ENCODE peak calls at places on chromosome 18, in four cellular contexts. One of them, this sample, is unnamed.

GRCh38 chr18:7084766-7085080 is 32.9 kb downstream of the LAMA1 start:
- DNase-seq in neuronal stem cell: no peak
- DNase-seq in trophoblast cell: peak
- DNase-seq in IMR-90: peak
- DNase-seq in this sample: no peak

GRCh38 chr18:32271649-32272324 is 81.9 kb downstream of the MEP1B start:
- DNase-seq in IMR-90: peak
- DNase-seq in trophoblast cell: peak
- DNase-seq in neuronal stem cell: no peak
- DNase-seq in this sample: no peak

GRCh38 chr18:76456018-76456750 is 38.9 kb downstream of the ZNF516 start:
- DNase-seq in IMR-90: no peak
- DNase-seq in trophoblast cell: no peak
- DNase-seq in neuronal stem cell: no peak
- DNase-seq in this sample: no peak

GRCh38 chr18:4256786-4257417 is 198.2 kb downstream of the DLGAP1 start:
- DNase-seq in neuronal stem cell: no peak
- DNase-seq in IMR-90: no peak
- DNase-seq in trophoblast cell: no peak
- DNase-seq in this sample: no peak

GRCh38 chr18:36450264-36450663 is 152.8 kb downstream of the FHOD3 start:
- DNase-seq in neuronal stem cell: no peak
- DNase-seq in trophoblast cell: no peak
- DNase-seq in IMR-90: no peak
- DNase-seq in this sample: no peak

GRCh38 chr18:34867520-34867919 is 157.4 kb downstream of the DTNA start:
- DNase-seq in IMR-90: no peak
- DNase-seq in trophoblast cell: no peak
- DNase-seq in neuronal stem cell: no peak
- DNase-seq in this sample: peak

GRCh38 chr18:39453356-39453755 is 1887.8 kb upstream of the CELF4 start:
- DNase-seq in neuronal stem cell: no peak
- DNase-seq in trophoblast cell: no peak
- DNase-seq in IMR-90: no peak
- DNase-seq in this sample: no peak

GRCh38 chr18:52992041-52992440 is 652.0 kb downstream of the DCC start:
- DNase-seq in neuronal stem cell: peak
- DNase-seq in IMR-90: no peak
- DNase-seq in trophoblast cell: peak
- DNase-seq in this sample: peak

GRCh38 chr18:58911766-58912165 is 47.1 kb downstream of the ZNF532 start:
- DNase-seq in IMR-90: peak
- DNase-seq in neuronal stem cell: no peak
- DNase-seq in trophoblast cell: no peak
- DNase-seq in this sample: no peak

GRCh38 chr18:30889582-30890301 is 152.8 kb downstream of the DSC3 start:
- DNase-seq in IMR-90: no peak
- DNase-seq in trophoblast cell: peak
- DNase-seq in neuronal stem cell: peak
- DNase-seq in this sample: peak

GRCh38 chr18:8797206-8797605 is 91.8 kb downstream of the MTCL1 start:
- DNase-seq in IMR-90: peak
- DNase-seq in neuronal stem cell: no peak
- DNase-seq in trophoblast cell: no peak
- DNase-seq in this sample: no peak

GRCh38 chr18:31526374-31526773 is 28.4 kb downstream of the DSG2 start:
- DNase-seq in IMR-90: no peak
- DNase-seq in trophoblast cell: no peak
- DNase-seq in neuronal stem cell: no peak
- DNase-seq in this sample: no peak

GRCh38 chr18:9095297-9096012 is 7.0 kb upstream of the NDUFV2 start:
- DNase-seq in trophoblast cell: peak
- DNase-seq in IMR-90: peak
- DNase-seq in neuronal stem cell: no peak
- DNase-seq in this sample: no peak

GRCh38 chr18:36535202-36535935 is 237.9 kb downstream of the FHOD3 start:
- DNase-seq in IMR-90: no peak
- DNase-seq in neuronal stem cell: no peak
- DNase-seq in trophoblast cell: no peak
- DNase-seq in this sample: peak

DNA sequence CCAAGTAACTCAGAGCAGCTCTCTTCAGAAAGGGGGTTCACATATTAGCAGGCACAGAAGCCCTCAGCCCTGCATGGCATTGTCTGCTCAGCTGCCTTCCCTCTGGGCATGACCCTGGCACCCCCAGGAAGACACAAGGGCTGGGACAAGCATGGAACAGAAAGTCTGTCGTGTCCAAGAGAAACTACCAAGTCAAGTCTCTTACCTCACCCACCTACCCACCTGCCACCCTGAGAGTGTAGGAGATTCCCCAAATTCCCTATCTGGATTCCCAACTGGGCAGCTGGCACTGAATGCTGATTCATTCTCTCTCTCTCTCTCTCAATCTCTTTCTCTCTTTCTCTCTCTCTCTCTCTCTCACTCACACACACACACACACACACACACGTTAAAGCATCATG is 21.6 kb downstream of the SMAD7 start:
- DNase-seq in neuronal stem cell: no peak
- DNase-seq in trophoblast cell: no peak
- DNase-seq in IMR-90: peak
- DNase-seq in this sample: no peak
- H3K4ac ChIP-seq in neuronal stem cell: no peak
- H3K4ac ChIP-seq in trophoblast cell: peak
- H3K4ac ChIP-seq in IMR-90: peak
- H3K4ac ChIP-seq in this sample: no peak

GRCh38 chr18:3157086-3157485 is 62.7 kb downstream of the MYOM1 start:
- DNase-seq in trophoblast cell: no peak
- DNase-seq in neuronal stem cell: no peak
- DNase-seq in IMR-90: no peak
- DNase-seq in this sample: no peak
- H4K91ac ChIP-seq in trophoblast cell: no peak
- H4K91ac ChIP-seq in neuronal stem cell: peak
- H4K91ac ChIP-seq in IMR-90: no peak
- H4K91ac ChIP-seq in this sample: no peak

DNA sequence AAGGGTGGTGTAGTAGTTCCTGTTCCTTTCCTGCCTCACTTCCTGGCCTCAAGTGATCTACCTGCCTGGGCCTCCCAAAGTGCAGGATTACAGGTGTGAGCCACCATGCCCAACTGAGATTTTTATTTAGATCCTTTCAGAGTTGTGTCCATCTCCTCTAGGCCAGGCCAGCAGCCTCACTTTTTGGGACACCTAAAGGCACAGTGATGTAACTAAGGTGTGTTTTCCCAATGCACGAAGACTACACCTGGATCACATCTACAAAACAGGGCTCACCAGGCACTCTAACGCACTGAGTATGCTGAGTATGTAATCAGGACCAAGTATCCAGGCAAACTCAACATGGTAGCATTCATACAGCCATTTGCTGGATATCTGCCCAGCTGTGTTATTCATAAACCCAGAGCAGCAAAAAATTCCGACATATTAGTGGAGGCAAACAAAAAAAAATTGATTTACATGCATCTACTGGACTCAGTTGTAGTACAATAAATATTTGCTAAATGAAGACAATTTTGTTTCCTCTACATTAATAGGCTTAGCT is 33.8 kb downstream of the LPIN2 start:
- DNase-seq in trophoblast cell: peak
- DNase-seq in IMR-90: peak
- DNase-seq in neuronal stem cell: no peak
- DNase-seq in this sample: no peak
- H3K4ac ChIP-seq in trophoblast cell: no peak
- H3K4ac ChIP-seq in IMR-90: peak
- H3K4ac ChIP-seq in neuronal stem cell: no peak
- H3K4ac ChIP-seq in this sample: no peak

GRCh38 chr18:3015203-3015590 is 2.3 kb upstream of the LPIN2 start:
- DNase-seq in neuronal stem cell: no peak
- DNase-seq in trophoblast cell: peak
- DNase-seq in IMR-90: peak
- DNase-seq in this sample: no peak

GRCh38 chr18:3016584-3017292 is 3.8 kb upstream of the LPIN2 start:
- DNase-seq in IMR-90: no peak
- DNase-seq in neuronal stem cell: no peak
- DNase-seq in trophoblast cell: no peak
- DNase-seq in this sample: no peak

GRCh38 chr18:3014501-3015202 is 1.7 kb upstream of the LPIN2 start:
- DNase-seq in trophoblast cell: no peak
- DNase-seq in IMR-90: no peak
- DNase-seq in neuronal stem cell: no peak
- DNase-seq in this sample: no peak

GRCh38 chr18:3012920-3013810 is at the start of gene LPIN2:
- DNase-seq in trophoblast cell: peak
- DNase-seq in neuronal stem cell: peak
- DNase-seq in IMR-90: peak
- DNase-seq in this sample: peak

GRCh38 chr18:3015851-3016250 is 2.9 kb upstream of the LPIN2 start:
- DNase-seq in neuronal stem cell: no peak
- DNase-seq in IMR-90: no peak
- DNase-seq in trophoblast cell: no peak
- DNase-seq in this sample: no peak
- H4K91ac ChIP-seq in neuronal stem cell: no peak
- H4K91ac ChIP-seq in IMR-90: peak
- H4K91ac ChIP-seq in trophoblast cell: no peak
- H4K91ac ChIP-seq in this sample: no peak

GRCh38 chr18:22822841-22823508 is 110.2 kb upstream of the RBBP8 start:
- DNase-seq in trophoblast cell: no peak
- DNase-seq in neuronal stem cell: no peak
- DNase-seq in IMR-90: no peak
- DNase-seq in this sample: no peak
- H3K4ac ChIP-seq in trophoblast cell: no peak
- H3K4ac ChIP-seq in neuronal stem cell: no peak
- H3K4ac ChIP-seq in IMR-90: no peak
- H3K4ac ChIP-seq in this sample: no peak

DNA sequence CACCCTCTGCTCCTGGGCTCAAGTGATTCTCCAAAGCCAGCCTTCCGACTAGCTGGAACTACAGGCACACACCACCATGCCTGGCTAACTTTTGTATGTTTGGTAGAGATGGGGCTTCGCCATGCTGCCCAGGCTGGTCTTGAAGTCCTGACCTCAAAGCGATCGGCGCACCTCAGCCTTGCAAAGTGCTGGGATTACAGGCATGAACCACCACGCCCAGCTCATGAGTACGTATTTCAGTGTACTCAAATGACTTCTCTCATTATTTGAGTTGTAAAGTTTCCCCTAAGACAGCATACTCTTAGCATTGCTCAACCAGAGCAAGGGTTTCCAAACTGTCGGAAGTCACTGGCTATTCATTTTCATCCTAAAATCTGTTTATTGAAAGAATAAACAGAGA is 40.3 kb downstream of the IMPA2 start:
- DNase-seq in IMR-90: no peak
- DNase-seq in neuronal stem cell: no peak
- DNase-seq in trophoblast cell: no peak
- DNase-seq in this sample: no peak
- H4K91ac ChIP-seq in IMR-90: no peak
- H4K91ac ChIP-seq in neuronal stem cell: no peak
- H4K91ac ChIP-seq in trophoblast cell: no peak
- H4K91ac ChIP-seq in this sample: no peak

GRCh38 chr18:12702221-12703095 is at the start of the genes CEP76 and PSMG2:
- DNase-seq in neuronal stem cell: peak
- DNase-seq in trophoblast cell: peak
- DNase-seq in IMR-90: peak
- DNase-seq in this sample: peak
- H3K4ac ChIP-seq in neuronal stem cell: no peak
- H3K4ac ChIP-seq in trophoblast cell: peak
- H3K4ac ChIP-seq in IMR-90: peak
- H3K4ac ChIP-seq in this sample: peak

This sample was measured in H9.